ENCODE peak calls at places on chromosomes 4 and X, in six cellular contexts. W is fibroblast of lung, C is aorta, Q is spleen, Y is stomach, K is keratinocyte. N is an unnamed sample.

GRCh38 chr4:25477251-25477650 is 100.2 kb downstream of the ANAPC4 start:
- DNase-seq in W (no peak), C (no peak), Q (no peak), Y (no peak), K (no peak), N (no peak)

GRCh38 chr4:82050806-82051205 is 323.0 kb downstream of the HNRNPD start:
- DNase-seq in W (no peak), C (no peak), Q (no peak), Y (no peak), K (no peak), N (no peak)

GRCh38 chrX:39850630-39851152 is 247.1 kb downstream of the BCOR start:
- DNase-seq in W (peak), C (no peak), Q (no peak), Y (no peak), K (no peak), N (no peak)

GRCh38 chrX:25049347-25049746 is 33.6 kb upstream of the ARX start:
- DNase-seq in W (peak), C (no peak), Q (no peak), Y (no peak), K (no peak), N (no peak)

GRCh38 chrX:13013353-13014110 is 30.9 kb downstream of the FAM9C start:
- DNase-seq in W (peak), C (no peak), Q (no peak), Y (no peak), K (no peak), N (no peak)

GRCh38 chr4:25448379-25449109 is 71.5 kb downstream of the ANAPC4 start:
- DNase-seq in W (no peak), C (no peak), Q (no peak), Y (no peak), K (peak), N (no peak)

GRCh38 chr4:24419147-24420034 is 165.0 kb downstream of the DHX15 start:
- DNase-seq in W (peak), C (peak), Q (peak), Y (peak), K (no peak), N (peak)

GRCh38 chr4:114435118-114435517 is 163.5 kb upstream of the UGT8 start:
- DNase-seq in W (no peak), C (no peak), Q (no peak), Y (no peak), K (no peak), N (no peak)

GRCh38 chrX:65821721-65822496 is 154.5 kb downstream of the MSN start:
- DNase-seq in W (no peak), C (no peak), Q (peak), Y (no peak), K (no peak), N (no peak)

GRCh38 chrX:63750846-63751245 is 34.2 kb downstream of the ARHGEF9 start:
- DNase-seq in W (no peak), C (no peak), Q (no peak), Y (no peak), K (no peak), N (no peak)

GRCh38 chrX:46587158-46587557 is 13.6 kb downstream of the CHST7 start:
- DNase-seq in W (no peak), C (no peak), Q (no peak), Y (no peak), K (no peak), N (no peak)

GRCh38 chr4:114384629-114385028 is 214.0 kb upstream of the UGT8 start:
- DNase-seq in W (peak), C (no peak), Q (no peak), Y (no peak), K (no peak), N (no peak)

GRCh38 chrX:132031867-132032266 is 8.8 kb downstream of the STK26 start:
- DNase-seq in W (no peak), C (no peak), Q (no peak), Y (no peak), K (no peak), N (no peak)

GRCh38 chrX:49073641-49074575 is at the start of gene PRAF2:
- DNase-seq in W (peak), C (peak), Q (peak), Y (peak), K (peak), N (peak)

GRCh38 chr4:147571021-147571770 is 46.0 kb upstream of the TMEM184C start:
- DNase-seq in W (peak), C (no peak), Q (no peak), Y (no peak), K (no peak), N (no peak)

GRCh38 chrX:17605676-17606075 is 131.6 kb upstream of the SCML1 start:
- DNase-seq in W (peak), C (no peak), Q (no peak), Y (no peak), K (no peak), N (no peak)

GRCh38 chrX:47577424-47577823 is 4.8 kb upstream of the TIMP1 start:
- DNase-seq in W (peak), C (peak), Q (no peak), Y (no peak), K (no peak), N (no peak)

GRCh38 chrX:25544641-25545040 is 528.9 kb upstream of the ARX start:
- DNase-seq in W (peak), C (no peak), Q (no peak), Y (no peak), K (no peak), N (no peak)

GRCh38 chr4:124913237-124913636 is 200.7 kb upstream of the ANKRD50 start:
- DNase-seq in W (no peak), C (no peak), Q (no peak), Y (no peak), K (no peak), N (no peak)

GRCh38 chrX:63718010-63718694 is 66.9 kb downstream of the ARHGEF9 start:
- DNase-seq in W (no peak), C (no peak), Q (no peak), Y (no peak), K (no peak), N (no peak)

GRCh38 chr4:24470681-24471622 is 113.4 kb downstream of the DHX15 start:
- DNase-seq in W (peak), C (peak), Q (no peak), Y (no peak), K (no peak), N (peak)

GRCh38 chrX:122565952-122566351 is 618.1 kb upstream of the GRIA3 start:
- DNase-seq in W (peak), C (peak), Q (no peak), Y (no peak), K (no peak), N (no peak)

GRCh38 chr4:78784255-78784654 is 8.1 kb downstream of the BMP2K start:
- DNase-seq in W (peak), C (no peak), Q (no peak), Y (no peak), K (peak), N (no peak)

GRCh38 chrX:1657367-1658082 is 42.7 kb downstream of the ASMT start:
- DNase-seq in W (no peak), C (no peak), Q (peak), Y (no peak), K (no peak), N (no peak)

GRCh38 chr4:34972189-34972588 is 1272.1 kb downstream of the ARAP2 start:
- DNase-seq in W (no peak), C (no peak), Q (no peak), Y (no peak), K (no peak), N (no peak)

GRCh38 chr4:80360102-80360501 is 24.6 kb downstream of the CFAP299 start:
- DNase-seq in W (no peak), C (no peak), Q (no peak), Y (no peak), K (no peak), N (no peak)

GRCh38 chr4:174713821-174714220 is 115.2 kb downstream of the GLRA3 start:
- DNase-seq in W (no peak), C (no peak), Q (no peak), Y (no peak), K (no peak), N (no peak)

GRCh38 chrX:71493111-71493613 is 39.7 kb upstream of the OGT start:
- DNase-seq in W (peak), C (no peak), Q (no peak), Y (peak), K (no peak), N (no peak)

GRCh38 chr4:142705820-142706219 is 140.3 kb downstream of the INPP4B start:
- DNase-seq in W (no peak), C (no peak), Q (no peak), Y (no peak), K (no peak), N (no peak)

GRCh38 chr4:163343604-163344146 is at the start of gene NPY5R:
- DNase-seq in W (no peak), C (peak), Q (no peak), Y (no peak), K (no peak), N (no peak)

GRCh38 chr4:170259631-170260153 is 169.9 kb upstream of the AADAT start:
- DNase-seq in W (peak), C (peak), Q (no peak), Y (peak), K (peak), N (peak)

GRCh38 chr4:74237425-74237966 is 70.8 kb upstream of the EPGN start:
- DNase-seq in W (no peak), C (no peak), Q (no peak), Y (no peak), K (no peak), N (no peak)

GRCh38 chrX:2626750-2627149 is 64.3 kb upstream of the CD99 start:
- DNase-seq in W (no peak), C (no peak), Q (no peak), Y (no peak), K (no peak), N (no peak)

GRCh38 chr4:157221895-157222763 is 1.6 kb downstream of the GRIA2 start:
- DNase-seq in W (no peak), C (peak), Q (peak), Y (no peak), K (no peak), N (peak)

GRCh38 chrX:109959356-109959871 is 43.5 kb upstream of the TMEM164 start:
- DNase-seq in W (no peak), C (no peak), Q (no peak), Y (no peak), K (no peak), N (no peak)

DNA sequence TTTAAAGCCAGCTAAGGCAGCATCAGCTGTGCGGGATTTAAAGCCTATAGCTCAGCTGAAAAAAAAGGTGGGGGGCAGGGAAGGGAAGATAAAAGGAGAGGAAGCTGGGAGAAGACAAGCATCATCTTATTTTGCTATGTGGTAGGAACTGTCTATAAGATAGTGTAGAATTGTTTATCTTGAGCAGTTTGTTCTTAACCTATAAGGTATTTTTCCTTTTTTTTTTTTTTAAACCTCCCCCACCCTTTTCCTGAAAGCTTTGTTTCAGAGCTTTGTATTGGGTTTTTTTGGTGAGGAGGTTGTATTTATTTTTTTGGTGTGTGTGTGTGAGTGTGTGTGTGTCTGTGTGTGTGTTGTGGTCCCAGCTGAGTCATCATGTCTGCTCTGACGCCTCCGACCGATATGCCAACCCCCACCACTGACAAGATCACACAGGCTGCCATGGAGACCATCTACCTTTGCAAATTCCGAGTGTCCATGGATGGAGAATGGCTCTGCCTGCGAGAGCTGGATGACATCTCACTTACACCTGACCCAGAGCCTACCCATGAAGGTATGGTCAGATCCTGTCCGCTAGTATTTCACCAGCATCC is 531 bp downstream of the RUFY3 start:
- DNase-seq in W (peak), C (no peak), Q (no peak), Y (no peak), K (no peak), N (peak)
- H3K27ac ChIP-seq in W (peak), C (no peak), Q (peak), Y (peak), K (no peak), N (peak)

GRCh38 chr4:173343832-173344397 is 9.8 kb upstream of the HMGB2 start:
- DNase-seq in W (no peak), C (no peak), Q (no peak), Y (no peak), K (no peak), N (no peak)

GRCh38 chr4:173345648-173346047 is 11.5 kb upstream of the HMGB2 start:
- DNase-seq in W (no peak), C (no peak), Q (no peak), Y (no peak), K (no peak), N (no peak)

GRCh38 chr4:173347467-173347866 is 13.3 kb upstream of the HMGB2 start:
- DNase-seq in W (no peak), C (no peak), Q (no peak), Y (no peak), K (no peak), N (no peak)

DNA sequence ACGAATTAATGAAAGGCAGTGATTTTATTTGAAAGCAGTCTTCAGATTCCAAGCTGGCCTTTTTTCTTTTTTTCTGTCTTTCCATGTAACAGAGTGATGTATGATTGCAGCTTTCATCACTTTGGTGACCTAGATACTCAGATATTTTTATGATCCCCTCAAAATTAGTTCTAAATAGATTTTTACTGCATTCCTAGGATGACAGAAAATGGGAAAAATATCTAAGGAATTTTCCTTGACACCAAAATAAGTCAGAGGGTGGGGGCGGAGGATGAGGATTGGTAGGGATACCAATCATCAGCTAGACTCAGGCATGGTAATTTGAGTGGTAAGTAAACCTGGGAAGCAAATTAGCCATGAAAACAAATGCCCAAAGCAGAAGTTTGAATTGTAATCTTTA is 11.9 kb upstream of the HMGB2 start:
- DNase-seq in W (no peak), C (no peak), Q (no peak), Y (no peak), K (no peak), N (no peak)
- H3K4me3 ChIP-seq in W (no peak), C (no peak), Q (no peak), Y (no peak), K (no peak), N (no peak)

GRCh38 chr4:121145430-121145829 is 18.7 kb downstream of the TNIP3 start:
- DNase-seq in W (no peak), C (no peak), Q (no peak), Y (no peak), K (no peak), N (no peak)
- H3K27ac ChIP-seq in W (no peak), C (no peak), Q (no peak), Y (no peak), K (no peak), N (no peak)

DNA sequence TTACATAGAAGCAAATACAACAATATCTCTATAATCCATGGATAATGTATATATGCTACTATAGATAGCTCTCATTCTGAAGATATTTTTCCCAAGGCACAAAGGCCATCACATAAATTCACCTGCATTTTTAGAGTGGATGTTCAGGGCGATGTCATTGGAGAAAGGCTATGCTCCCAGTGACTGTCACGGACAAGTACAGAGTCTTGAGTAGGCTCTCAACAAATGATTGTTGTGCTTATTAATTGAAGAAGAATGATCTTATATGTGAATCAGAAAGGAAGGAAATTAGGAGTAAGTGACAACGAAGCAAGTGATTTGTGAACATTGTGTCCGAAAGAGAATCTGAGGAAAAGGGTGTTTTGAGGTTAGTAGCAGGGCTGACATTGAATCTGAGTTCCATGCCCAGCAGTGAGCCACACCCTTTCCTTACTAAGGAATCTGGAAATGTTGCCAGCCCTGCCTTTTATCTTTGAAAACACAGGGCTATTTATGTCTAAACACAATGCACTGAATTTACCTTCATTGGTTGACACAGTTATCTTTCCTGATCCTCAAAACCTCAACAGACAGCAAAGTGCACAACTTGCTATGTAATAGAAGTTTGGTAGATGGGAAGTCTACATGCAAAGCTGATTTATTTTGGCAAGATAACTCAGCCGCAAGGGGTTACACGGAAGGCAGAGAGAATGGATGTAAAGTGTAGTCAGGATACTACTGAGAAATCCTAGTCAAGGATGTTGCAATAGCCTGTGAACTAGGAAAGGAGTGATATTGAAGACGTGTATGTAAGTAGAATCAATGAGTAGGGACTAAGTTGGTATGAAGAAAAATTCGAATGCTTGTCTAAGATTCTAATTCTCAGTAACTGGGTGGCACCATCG is 50.4 kb downstream of the SORBS2 start:
- DNase-seq in W (peak), C (no peak), Q (no peak), Y (no peak), K (no peak), N (no peak)
- H3K4me3 ChIP-seq in W (no peak), C (no peak), Q (no peak), Y (no peak), K (no peak), N (no peak)

DNA sequence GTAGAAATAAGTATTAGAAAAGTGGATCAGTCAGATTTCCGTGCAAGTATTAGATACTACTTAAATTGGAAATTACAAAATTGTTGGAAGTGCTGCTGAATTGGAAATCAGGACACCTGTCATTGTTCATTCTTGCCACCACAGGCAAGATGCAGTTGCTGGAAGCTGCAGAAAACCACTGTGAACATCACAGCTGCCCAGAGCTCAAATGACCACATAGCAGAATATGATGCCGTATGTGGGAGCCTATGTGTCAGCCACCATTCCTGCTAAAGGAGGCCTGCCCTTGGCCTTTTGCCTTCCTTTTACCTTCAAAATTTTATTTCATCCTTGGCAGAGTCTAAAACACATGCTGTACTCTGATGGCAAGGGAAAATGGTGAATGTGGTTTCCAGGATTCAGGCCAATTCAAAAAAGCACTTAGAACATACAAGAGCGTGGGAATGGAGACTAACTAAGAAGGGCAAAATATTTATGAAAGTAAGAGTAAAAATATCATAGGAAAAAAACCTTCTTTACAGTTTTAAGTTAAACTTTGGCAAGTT is 1005.5 kb upstream of the GRID2 start:
- DNase-seq in W (no peak), C (no peak), Q (no peak), Y (no peak), K (no peak), N (no peak)
- H3K27ac ChIP-seq in W (no peak), C (no peak), Q (no peak), Y (no peak), K (no peak), N (no peak)

N was measured in dorsolateral prefrontal cortex.